ENCODE peak calls at places on chromosomes 3 and 15, in eight cellular contexts. One of them, this sample, is unnamed.
A peak's percentile ranks its signal among the peaks of the same experiment; 100 is the strongest.

GRCh38 chr3:11690863-11691833 is 47.4 kb upstream of the VGLL4 start:
- DNase-seq in amygdala: no peak
- DNase-seq in CD4-positive, alpha-beta memory T cell: no peak
- DNase-seq in uterus: no peak
- DNase-seq in neural crest cell: no peak
- DNase-seq in stimulated activated CD4-positive, alpha-beta T cell treated with anti-CD3 and anti-CD28 coated beads, Interleukin-1b, Interleukin-23, amount 100 ng/mL, for 4 hours: no peak
- DNase-seq in OCI-LY7: no peak
- DNase-seq in AG08396: peak; percentile 22
- DNase-seq in this sample: no peak

GRCh38 chr3:66552846-66553245 is 52.0 kb upstream of the LRIG1 start:
- DNase-seq in amygdala: no peak
- DNase-seq in CD4-positive, alpha-beta memory T cell: no peak
- DNase-seq in uterus: no peak
- DNase-seq in neural crest cell: no peak
- DNase-seq in stimulated activated CD4-positive, alpha-beta T cell treated with anti-CD3 and anti-CD28 coated beads, Interleukin-1b, Interleukin-23, amount 100 ng/mL, for 4 hours: no peak
- DNase-seq in OCI-LY7: no peak
- DNase-seq in AG08396: no peak
- DNase-seq in this sample: no peak

GRCh38 chr3:129195731-129196256 is 12.1 kb upstream of the CNBP start:
- DNase-seq in amygdala: peak; percentile 38
- DNase-seq in CD4-positive, alpha-beta memory T cell: no peak
- DNase-seq in uterus: peak; percentile 73
- DNase-seq in neural crest cell: no peak
- DNase-seq in stimulated activated CD4-positive, alpha-beta T cell treated with anti-CD3 and anti-CD28 coated beads, Interleukin-1b, Interleukin-23, amount 100 ng/mL, for 4 hours: no peak
- DNase-seq in OCI-LY7: no peak
- DNase-seq in AG08396: peak; percentile 84
- DNase-seq in this sample: no peak

GRCh38 chr15:67107014-67107812 is 41.8 kb downstream of the SMAD3 start:
- DNase-seq in amygdala: no peak
- DNase-seq in CD4-positive, alpha-beta memory T cell: no peak
- DNase-seq in uterus: peak; percentile 77
- DNase-seq in neural crest cell: no peak
- DNase-seq in stimulated activated CD4-positive, alpha-beta T cell treated with anti-CD3 and anti-CD28 coated beads, Interleukin-1b, Interleukin-23, amount 100 ng/mL, for 4 hours: no peak
- DNase-seq in OCI-LY7: no peak
- DNase-seq in AG08396: peak; percentile 86
- DNase-seq in this sample: no peak

GRCh38 chr3:149395107-149396089 is 17.9 kb upstream of the TM4SF1 start:
- DNase-seq in amygdala: no peak
- DNase-seq in CD4-positive, alpha-beta memory T cell: no peak
- DNase-seq in uterus: no peak
- DNase-seq in neural crest cell: no peak
- DNase-seq in stimulated activated CD4-positive, alpha-beta T cell treated with anti-CD3 and anti-CD28 coated beads, Interleukin-1b, Interleukin-23, amount 100 ng/mL, for 4 hours: no peak
- DNase-seq in OCI-LY7: no peak
- DNase-seq in AG08396: no peak
- DNase-seq in this sample: no peak

GRCh38 chr3:159669024-159669476 is 319.6 kb upstream of the IL12A start:
- DNase-seq in amygdala: no peak
- DNase-seq in CD4-positive, alpha-beta memory T cell: no peak
- DNase-seq in uterus: no peak
- DNase-seq in neural crest cell: no peak
- DNase-seq in stimulated activated CD4-positive, alpha-beta T cell treated with anti-CD3 and anti-CD28 coated beads, Interleukin-1b, Interleukin-23, amount 100 ng/mL, for 4 hours: no peak
- DNase-seq in OCI-LY7: no peak
- DNase-seq in AG08396: no peak
- DNase-seq in this sample: no peak

GRCh38 chr3:36075491-36075890 is 304.8 kb upstream of the STAC start:
- DNase-seq in amygdala: no peak
- DNase-seq in CD4-positive, alpha-beta memory T cell: no peak
- DNase-seq in uterus: no peak
- DNase-seq in neural crest cell: no peak
- DNase-seq in stimulated activated CD4-positive, alpha-beta T cell treated with anti-CD3 and anti-CD28 coated beads, Interleukin-1b, Interleukin-23, amount 100 ng/mL, for 4 hours: no peak
- DNase-seq in OCI-LY7: no peak
- DNase-seq in AG08396: no peak
- DNase-seq in this sample: no peak

GRCh38 chr15:78210349-78210717 is 24.0 kb downstream of the ACSBG1 start:
- DNase-seq in amygdala: no peak
- DNase-seq in CD4-positive, alpha-beta memory T cell: no peak
- DNase-seq in uterus: no peak
- DNase-seq in neural crest cell: no peak
- DNase-seq in stimulated activated CD4-positive, alpha-beta T cell treated with anti-CD3 and anti-CD28 coated beads, Interleukin-1b, Interleukin-23, amount 100 ng/mL, for 4 hours: no peak
- DNase-seq in OCI-LY7: no peak
- DNase-seq in AG08396: no peak
- DNase-seq in this sample: no peak

GRCh38 chr3:159899198-159899597 is 89.4 kb upstream of the IL12A start:
- DNase-seq in amygdala: no peak
- DNase-seq in CD4-positive, alpha-beta memory T cell: no peak
- DNase-seq in uterus: no peak
- DNase-seq in neural crest cell: no peak
- DNase-seq in stimulated activated CD4-positive, alpha-beta T cell treated with anti-CD3 and anti-CD28 coated beads, Interleukin-1b, Interleukin-23, amount 100 ng/mL, for 4 hours: no peak
- DNase-seq in OCI-LY7: no peak
- DNase-seq in AG08396: no peak
- DNase-seq in this sample: no peak

GRCh38 chr15:60392601-60392985 is 5.2 kb downstream of the ANXA2 start:
- DNase-seq in amygdala: no peak
- DNase-seq in CD4-positive, alpha-beta memory T cell: peak; percentile 74
- DNase-seq in uterus: no peak
- DNase-seq in neural crest cell: no peak
- DNase-seq in stimulated activated CD4-positive, alpha-beta T cell treated with anti-CD3 and anti-CD28 coated beads, Interleukin-1b, Interleukin-23, amount 100 ng/mL, for 4 hours: no peak
- DNase-seq in OCI-LY7: no peak
- DNase-seq in AG08396: peak; percentile 28
- DNase-seq in this sample: no peak

GRCh38 chr15:70538278-70538677 is 225.1 kb downstream of the UACA start:
- DNase-seq in amygdala: no peak
- DNase-seq in CD4-positive, alpha-beta memory T cell: no peak
- DNase-seq in uterus: no peak
- DNase-seq in neural crest cell: no peak
- DNase-seq in stimulated activated CD4-positive, alpha-beta T cell treated with anti-CD3 and anti-CD28 coated beads, Interleukin-1b, Interleukin-23, amount 100 ng/mL, for 4 hours: no peak
- DNase-seq in OCI-LY7: no peak
- DNase-seq in AG08396: no peak
- DNase-seq in this sample: no peak

GRCh38 chr3:114877378-114878118 is 269.5 kb downstream of the ZBTB20 start:
- DNase-seq in amygdala: no peak
- DNase-seq in CD4-positive, alpha-beta memory T cell: no peak
- DNase-seq in uterus: no peak
- DNase-seq in neural crest cell: no peak
- DNase-seq in stimulated activated CD4-positive, alpha-beta T cell treated with anti-CD3 and anti-CD28 coated beads, Interleukin-1b, Interleukin-23, amount 100 ng/mL, for 4 hours: no peak
- DNase-seq in OCI-LY7: no peak
- DNase-seq in AG08396: no peak
- DNase-seq in this sample: no peak

GRCh38 chr3:133885241-133885711 is 10.4 kb downstream of the RAB6B start:
- DNase-seq in amygdala: no peak
- DNase-seq in CD4-positive, alpha-beta memory T cell: no peak
- DNase-seq in uterus: no peak
- DNase-seq in neural crest cell: no peak
- DNase-seq in stimulated activated CD4-positive, alpha-beta T cell treated with anti-CD3 and anti-CD28 coated beads, Interleukin-1b, Interleukin-23, amount 100 ng/mL, for 4 hours: no peak
- DNase-seq in OCI-LY7: no peak
- DNase-seq in AG08396: no peak
- DNase-seq in this sample: no peak

GRCh38 chr3:95923496-95924210 is 890.7 kb upstream of the EPHA6 start:
- DNase-seq in amygdala: no peak
- DNase-seq in CD4-positive, alpha-beta memory T cell: no peak
- DNase-seq in uterus: no peak
- DNase-seq in neural crest cell: no peak
- DNase-seq in stimulated activated CD4-positive, alpha-beta T cell treated with anti-CD3 and anti-CD28 coated beads, Interleukin-1b, Interleukin-23, amount 100 ng/mL, for 4 hours: no peak
- DNase-seq in OCI-LY7: no peak
- DNase-seq in AG08396: peak; percentile 59
- DNase-seq in this sample: no peak

GRCh38 chr15:25173241-25174028 is 218.6 kb downstream of the SNRPN start:
- DNase-seq in amygdala: no peak
- DNase-seq in CD4-positive, alpha-beta memory T cell: no peak
- DNase-seq in uterus: peak; percentile 7
- DNase-seq in neural crest cell: no peak
- DNase-seq in stimulated activated CD4-positive, alpha-beta T cell treated with anti-CD3 and anti-CD28 coated beads, Interleukin-1b, Interleukin-23, amount 100 ng/mL, for 4 hours: no peak
- DNase-seq in OCI-LY7: no peak
- DNase-seq in AG08396: no peak
- DNase-seq in this sample: no peak

GRCh38 chr15:58396181-58396580 is 35.6 kb upstream of the LIPC start:
- DNase-seq in amygdala: no peak
- DNase-seq in CD4-positive, alpha-beta memory T cell: no peak
- DNase-seq in uterus: no peak
- DNase-seq in neural crest cell: no peak
- DNase-seq in stimulated activated CD4-positive, alpha-beta T cell treated with anti-CD3 and anti-CD28 coated beads, Interleukin-1b, Interleukin-23, amount 100 ng/mL, for 4 hours: no peak
- DNase-seq in OCI-LY7: no peak
- DNase-seq in AG08396: peak; percentile 45
- DNase-seq in this sample: no peak

GRCh38 chr15:73686781-73687256 is 2.6 kb downstream of the CD276 start:
- DNase-seq in amygdala: no peak
- DNase-seq in CD4-positive, alpha-beta memory T cell: no peak
- DNase-seq in uterus: no peak
- DNase-seq in neural crest cell: no peak
- DNase-seq in stimulated activated CD4-positive, alpha-beta T cell treated with anti-CD3 and anti-CD28 coated beads, Interleukin-1b, Interleukin-23, amount 100 ng/mL, for 4 hours: no peak
- DNase-seq in OCI-LY7: no peak
- DNase-seq in AG08396: peak; percentile 81
- DNase-seq in this sample: no peak

GRCh38 chr3:133487204-133487603 is 86.3 kb upstream of the CDV3 start:
- DNase-seq in amygdala: no peak
- DNase-seq in CD4-positive, alpha-beta memory T cell: no peak
- DNase-seq in uterus: no peak
- DNase-seq in neural crest cell: no peak
- DNase-seq in stimulated activated CD4-positive, alpha-beta T cell treated with anti-CD3 and anti-CD28 coated beads, Interleukin-1b, Interleukin-23, amount 100 ng/mL, for 4 hours: no peak
- DNase-seq in OCI-LY7: no peak
- DNase-seq in AG08396: no peak
- DNase-seq in this sample: no peak

GRCh38 chr3:98612587-98612986 is 19.2 kb upstream of the CPOX start:
- DNase-seq in amygdala: no peak
- DNase-seq in CD4-positive, alpha-beta memory T cell: no peak
- DNase-seq in uterus: no peak
- DNase-seq in neural crest cell: no peak
- DNase-seq in stimulated activated CD4-positive, alpha-beta T cell treated with anti-CD3 and anti-CD28 coated beads, Interleukin-1b, Interleukin-23, amount 100 ng/mL, for 4 hours: no peak
- DNase-seq in OCI-LY7: peak; percentile 17
- DNase-seq in AG08396: no peak
- DNase-seq in this sample: no peak

GRCh38 chr3:48950051-48950450 is 31.4 kb downstream of the ARIH2 start:
- DNase-seq in amygdala: no peak
- DNase-seq in CD4-positive, alpha-beta memory T cell: no peak
- DNase-seq in uterus: no peak
- DNase-seq in neural crest cell: no peak
- DNase-seq in stimulated activated CD4-positive, alpha-beta T cell treated with anti-CD3 and anti-CD28 coated beads, Interleukin-1b, Interleukin-23, amount 100 ng/mL, for 4 hours: no peak
- DNase-seq in OCI-LY7: no peak
- DNase-seq in AG08396: no peak
- DNase-seq in this sample: no peak

GRCh38 chr15:91268510-91268909 is 168.5 kb downstream of the SV2B start:
- DNase-seq in amygdala: no peak
- DNase-seq in CD4-positive, alpha-beta memory T cell: no peak
- DNase-seq in uterus: no peak
- DNase-seq in neural crest cell: no peak
- DNase-seq in stimulated activated CD4-positive, alpha-beta T cell treated with anti-CD3 and anti-CD28 coated beads, Interleukin-1b, Interleukin-23, amount 100 ng/mL, for 4 hours: no peak
- DNase-seq in OCI-LY7: peak; percentile 39
- DNase-seq in AG08396: no peak
- DNase-seq in this sample: no peak

GRCh38 chr15:27045796-27046195 is 74.8 kb downstream of the GABRG3 start:
- DNase-seq in amygdala: no peak
- DNase-seq in CD4-positive, alpha-beta memory T cell: no peak
- DNase-seq in uterus: no peak
- DNase-seq in neural crest cell: no peak
- DNase-seq in stimulated activated CD4-positive, alpha-beta T cell treated with anti-CD3 and anti-CD28 coated beads, Interleukin-1b, Interleukin-23, amount 100 ng/mL, for 4 hours: no peak
- DNase-seq in OCI-LY7: no peak
- DNase-seq in AG08396: no peak
- DNase-seq in this sample: no peak

GRCh38 chr15:52257734-52258062 is 37.9 kb downstream of the MYO5C start:
- DNase-seq in amygdala: no peak
- DNase-seq in CD4-positive, alpha-beta memory T cell: no peak
- DNase-seq in uterus: no peak
- DNase-seq in neural crest cell: no peak
- DNase-seq in stimulated activated CD4-positive, alpha-beta T cell treated with anti-CD3 and anti-CD28 coated beads, Interleukin-1b, Interleukin-23, amount 100 ng/mL, for 4 hours: no peak
- DNase-seq in OCI-LY7: no peak
- DNase-seq in AG08396: no peak
- DNase-seq in this sample: no peak

GRCh38 chr3:52526151-52526561 is 7.5 kb downstream of the NT5DC2 start:
- DNase-seq in amygdala: no peak
- DNase-seq in CD4-positive, alpha-beta memory T cell: no peak
- DNase-seq in uterus: no peak
- DNase-seq in neural crest cell: no peak
- DNase-seq in stimulated activated CD4-positive, alpha-beta T cell treated with anti-CD3 and anti-CD28 coated beads, Interleukin-1b, Interleukin-23, amount 100 ng/mL, for 4 hours: no peak
- DNase-seq in OCI-LY7: no peak
- DNase-seq in AG08396: no peak
- DNase-seq in this sample: no peak

GRCh38 chr3:24355806-24356205 is 138.8 kb downstream of the THRB start:
- DNase-seq in amygdala: no peak
- DNase-seq in CD4-positive, alpha-beta memory T cell: no peak
- DNase-seq in uterus: no peak
- DNase-seq in neural crest cell: no peak
- DNase-seq in stimulated activated CD4-positive, alpha-beta T cell treated with anti-CD3 and anti-CD28 coated beads, Interleukin-1b, Interleukin-23, amount 100 ng/mL, for 4 hours: no peak
- DNase-seq in OCI-LY7: no peak
- DNase-seq in AG08396: no peak
- DNase-seq in this sample: no peak

GRCh38 chr3:185270262-185270955 is 16.6 kb upstream of the EHHADH start:
- DNase-seq in amygdala: no peak
- DNase-seq in CD4-positive, alpha-beta memory T cell: no peak
- DNase-seq in uterus: no peak
- DNase-seq in neural crest cell: peak; percentile 28
- DNase-seq in stimulated activated CD4-positive, alpha-beta T cell treated with anti-CD3 and anti-CD28 coated beads, Interleukin-1b, Interleukin-23, amount 100 ng/mL, for 4 hours: no peak
- DNase-seq in OCI-LY7: no peak
- DNase-seq in AG08396: peak; percentile 66
- DNase-seq in this sample: no peak

GRCh38 chr3:58071480-58071971 is 63.3 kb downstream of the FLNB start:
- DNase-seq in amygdala: no peak
- DNase-seq in CD4-positive, alpha-beta memory T cell: no peak
- DNase-seq in uterus: no peak
- DNase-seq in neural crest cell: no peak
- DNase-seq in stimulated activated CD4-positive, alpha-beta T cell treated with anti-CD3 and anti-CD28 coated beads, Interleukin-1b, Interleukin-23, amount 100 ng/mL, for 4 hours: no peak
- DNase-seq in OCI-LY7: no peak
- DNase-seq in AG08396: no peak
- DNase-seq in this sample: no peak

GRCh38 chr3:15681668-15682067 is 80.1 kb downstream of the BTD start:
- DNase-seq in amygdala: no peak
- DNase-seq in CD4-positive, alpha-beta memory T cell: no peak
- DNase-seq in uterus: no peak
- DNase-seq in neural crest cell: no peak
- DNase-seq in stimulated activated CD4-positive, alpha-beta T cell treated with anti-CD3 and anti-CD28 coated beads, Interleukin-1b, Interleukin-23, amount 100 ng/mL, for 4 hours: no peak
- DNase-seq in OCI-LY7: no peak
- DNase-seq in AG08396: no peak
- DNase-seq in this sample: no peak

GRCh38 chr3:120177907-120178306 is 83.7 kb upstream of the GSK3B start:
- DNase-seq in amygdala: no peak
- DNase-seq in CD4-positive, alpha-beta memory T cell: no peak
- DNase-seq in uterus: no peak
- DNase-seq in neural crest cell: no peak
- DNase-seq in stimulated activated CD4-positive, alpha-beta T cell treated with anti-CD3 and anti-CD28 coated beads, Interleukin-1b, Interleukin-23, amount 100 ng/mL, for 4 hours: no peak
- DNase-seq in OCI-LY7: no peak
- DNase-seq in AG08396: peak; percentile 13
- DNase-seq in this sample: no peak